ENCODE peak calls at places on chromosome 6, in ten cellular contexts. H is astrocyte of the spinal cord, B is tibial artery, O is body of pancreas, R is cardiac muscle cell, U is progenitor cell of endocrine pancreas, T is keratinocyte, W is AG09309, Y is tibial nerve, J is endothelial cell. D is an unnamed sample.

GRCh38 chr6:128597004-128597403 is 76.6 kb upstream of the PTPRK start:
- DNase-seq in Y (no peak), O (no peak), U (no peak), W (no peak), R (no peak), B (no peak), H (no peak), T (no peak), J (no peak), D (no peak)

GRCh38 chr6:39204646-39205244 is 24.5 kb downstream of the KCNK5 start:
- DNase-seq in R (no peak), W (no peak), B (no peak), J (no peak), U (no peak), Y (no peak), H (no peak), O (no peak), T (no peak), D (no peak)

GRCh38 chr6:125906158-125906998 is 50.2 kb upstream of the HINT3 start:
- DNase-seq in T (no peak), U (no peak), B (no peak), H (no peak), W (no peak), Y (peak; percentile 26), J (peak; percentile 69), R (peak; percentile 34), O (peak; percentile 45), D (peak; percentile 41)

GRCh38 chr6:89414215-89414614 is 2.1 kb upstream of the RRAGD start:
- DNase-seq in U (no peak), O (no peak), R (peak; percentile 54), Y (no peak), H (no peak), J (no peak), T (no peak), B (no peak), W (no peak), D (no peak)

GRCh38 chr6:43274916-43275597 is 23.0 kb upstream of the SLC22A7 start:
- DNase-seq in T (no peak), B (no peak), J (no peak), H (no peak), U (no peak), R (no peak), Y (no peak), W (no peak), O (peak; percentile 45), D (peak; percentile 70)

GRCh38 chr6:144897441-144897921 is 612.3 kb downstream of the UTRN start:
- DNase-seq in H (peak; percentile 73), Y (no peak), W (peak; percentile 85), U (no peak), O (no peak), T (peak; percentile 13), R (no peak), B (no peak), J (no peak), D (no peak)

GRCh38 chr6:48744948-48745347 is 634.0 kb upstream of the PTCHD4 start:
- DNase-seq in B (no peak), O (no peak), J (no peak), H (peak; percentile 6), W (no peak), U (no peak), Y (no peak), R (no peak), T (no peak), D (no peak)

GRCh38 chr6:166365221-166365620 is 17.5 kb downstream of the MPC1 start:
- DNase-seq in H (peak; percentile 75), B (no peak), J (no peak), O (no peak), W (peak; percentile 35), U (no peak), T (no peak), R (no peak), Y (no peak), D (no peak)

GRCh38 chr6:64280569-64280968 is 645.0 kb downstream of the PHF3 start:
- DNase-seq in T (no peak), W (no peak), H (peak; percentile 61), J (no peak), R (peak; percentile 53), O (peak; percentile 6), U (peak; percentile 14), B (no peak), Y (peak; percentile 21), D (no peak)

GRCh38 chr6:85389180-85389797 is 60.6 kb upstream of the NT5E start:
- DNase-seq in U (no peak), R (no peak), Y (no peak), W (no peak), O (no peak), T (no peak), J (no peak), B (no peak), H (no peak), D (no peak)

GRCh38 chr6:161076211-161076677 is 84.7 kb downstream of the MAP3K4 start:
- DNase-seq in U (no peak), H (no peak), B (no peak), J (no peak), R (peak; percentile 25), T (no peak), Y (no peak), O (peak; percentile 6), W (no peak), D (no peak)

GRCh38 chr6:113182370-113183141 is 674.6 kb upstream of the MARCKS start:
- DNase-seq in Y (no peak), R (no peak), T (peak; percentile 23), J (no peak), H (peak; percentile 80), B (no peak), W (peak; percentile 67), O (no peak), U (no peak), D (no peak)

DNA sequence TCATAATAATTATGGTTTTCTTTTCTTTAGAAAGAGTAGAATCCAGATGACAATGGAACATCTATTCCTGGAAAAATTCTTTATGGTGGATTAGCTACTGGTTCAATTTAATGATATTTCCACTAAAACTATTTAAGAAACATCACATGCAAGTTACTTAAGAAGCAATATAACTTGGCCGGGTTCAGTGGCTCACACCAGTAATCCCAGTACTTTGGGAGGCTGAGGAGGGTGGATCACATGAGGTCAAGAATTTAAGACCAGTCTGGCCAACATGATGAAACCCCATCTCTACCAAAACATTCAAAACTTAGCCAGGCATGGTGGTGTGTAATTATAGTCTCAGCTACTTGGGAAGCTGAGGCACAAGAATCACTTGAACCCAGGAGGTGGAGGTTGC is 65.9 kb upstream of the SMLR1 start:
- DNase-seq in Y (no peak), H (no peak), J (no peak), R (no peak), T (no peak), U (no peak), W (no peak), B (no peak), O (no peak), D (no peak)
- TF ChIP-seq CTCF in Y (no peak), H (no peak), J (no peak), R (no peak), T (no peak), U (no peak), W (no peak), B (no peak), O (no peak), D (no peak)

DNA sequence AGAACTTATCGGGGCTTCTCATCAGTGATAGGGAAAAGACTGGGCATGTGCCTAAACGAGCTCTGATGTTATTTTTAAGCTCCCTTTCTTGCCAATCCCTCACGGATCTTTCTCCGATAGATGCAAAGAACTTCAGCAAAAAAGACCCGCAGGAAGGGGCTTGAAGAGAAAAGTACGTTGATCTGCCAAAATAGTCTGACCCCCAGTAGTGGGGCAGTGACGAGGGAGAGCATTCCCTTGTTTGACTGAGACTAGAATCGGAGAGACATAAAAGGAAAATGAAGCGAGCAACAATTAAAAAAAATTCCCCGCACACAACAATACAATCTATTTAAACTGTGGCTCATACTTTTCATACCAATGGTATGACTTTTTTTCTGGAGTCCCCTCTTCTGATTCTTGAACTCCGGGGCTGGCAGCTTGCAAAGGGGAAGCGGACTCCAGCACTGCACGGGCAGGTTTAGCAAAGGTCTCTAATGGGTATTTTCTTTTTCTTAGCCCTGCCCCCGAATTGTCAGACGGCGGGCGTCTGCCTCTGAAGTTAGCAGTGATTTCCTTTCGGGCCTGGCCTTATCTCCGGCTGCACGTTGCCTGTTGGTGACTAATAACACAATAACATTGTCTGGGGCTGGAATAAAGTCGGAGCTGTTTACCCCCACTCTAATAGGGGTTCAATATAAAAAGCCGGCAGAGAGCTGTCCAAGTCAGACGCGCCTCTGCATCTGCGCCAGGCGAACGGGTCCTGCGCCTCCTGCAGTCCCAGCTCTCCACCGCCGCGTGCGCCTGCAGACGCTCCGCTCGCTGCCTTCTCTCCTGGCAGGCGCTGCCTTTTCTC is at the start of gene EDN1:
- DNase-seq in R (peak; percentile 86), J (peak; percentile 85), T (no peak), H (peak; percentile 87), Y (peak; percentile 60), W (no peak), O (peak; percentile 81), B (peak; percentile 87), U (peak; percentile 67), D (peak; percentile 74)
- TF ChIP-seq CTCF in R (peak; percentile 61), J (peak; percentile 42), T (peak; percentile 34), H (peak; percentile 64), Y (peak; percentile 62), W (peak; percentile 61), O (peak; percentile 40), B (peak; percentile 59), U (peak; percentile 60), D (peak; percentile 53)

DNA sequence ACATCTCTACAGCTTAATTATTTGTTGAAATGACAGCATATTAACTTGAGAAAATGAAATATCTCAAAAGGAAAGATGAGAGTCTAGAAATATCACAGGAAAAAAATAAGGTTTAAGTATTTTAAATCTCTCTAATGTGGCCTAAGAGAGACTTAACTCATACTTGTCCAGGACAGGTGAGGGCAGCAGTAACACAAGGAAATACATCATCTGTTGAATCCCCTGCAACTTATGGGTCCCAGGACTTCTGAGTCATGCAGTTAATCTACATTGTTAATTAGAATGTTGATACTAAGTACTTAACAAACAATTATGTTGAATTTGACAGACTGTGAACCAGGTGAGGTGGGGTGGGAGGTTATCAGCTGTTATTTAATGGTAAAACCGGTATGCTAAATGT is 87.8 kb downstream of the CEP57L1 start:
- DNase-seq in O (no peak), W (no peak), H (no peak), J (no peak), U (no peak), T (no peak), B (no peak), R (no peak), Y (no peak), D (no peak)
- TF ChIP-seq CTCF in O (no peak), W (no peak), H (no peak), J (no peak), U (no peak), T (no peak), B (no peak), R (no peak), Y (no peak), D (no peak)

DNA sequence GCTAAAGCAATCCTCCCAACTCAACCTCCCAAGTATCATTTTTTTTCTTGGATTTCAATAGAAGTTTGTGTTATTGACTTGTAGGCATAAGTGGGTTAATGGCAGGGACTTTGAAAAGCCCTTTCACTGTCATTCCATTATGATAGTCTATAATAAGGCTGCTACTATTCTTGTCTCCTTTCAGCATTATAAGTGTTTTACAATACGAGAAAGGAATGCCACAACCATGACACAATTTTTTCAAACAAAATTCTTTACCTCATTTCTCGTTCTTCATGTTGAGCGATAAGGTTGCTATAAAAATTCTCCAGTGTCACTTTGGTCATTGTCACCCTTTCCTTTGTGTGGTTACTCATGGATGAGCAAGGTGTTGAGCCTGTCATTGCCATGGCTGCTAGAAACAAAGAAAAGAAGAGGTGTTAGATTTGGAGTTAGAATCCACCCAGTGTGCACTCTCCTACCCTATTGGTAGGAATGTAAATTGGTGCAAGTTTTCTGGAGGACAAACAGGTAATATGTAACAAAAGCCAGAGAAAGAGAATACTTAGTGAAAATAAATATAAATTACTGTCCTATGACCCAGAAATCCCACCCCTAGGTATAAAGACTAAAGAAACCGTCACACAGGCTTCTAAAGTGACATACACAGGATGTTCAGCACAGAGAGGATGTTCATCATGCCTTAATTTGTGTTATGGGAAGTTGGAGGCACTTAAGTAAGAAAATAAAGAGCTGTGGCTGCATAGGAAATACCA is 7.3 kb downstream of the STK38 start:
- DNase-seq in B (no peak), W (no peak), T (no peak), Y (no peak), H (no peak), O (no peak), U (no peak), J (no peak), R (no peak), D (no peak)
- TF ChIP-seq CTCF in B (no peak), W (no peak), T (no peak), Y (no peak), H (no peak), O (no peak), U (no peak), J (no peak), R (no peak), D (no peak)

D was measured in GM10248.